ENCODE peak calls at places on chromosomes 1 and 21, in six cellular contexts. L is MCF 10A; W is stimulated activated naive CD4-positive, alpha-beta T cell treated with Interleukin-2 at 50 U/mL for 16 hours; K is heart left ventricle; A is AG10803; N is posterior vena cava. X is an unnamed sample.

GRCh38 chr1:46948629-46949282 is 7.5 kb upstream of the CYP4A11 start:
- DNase-seq in L (peak), W (no peak), K (no peak), A (no peak), N (no peak), X (no peak)

GRCh38 chr1:160101717-160102522 is 3.5 kb upstream of the IGSF8 start:
- DNase-seq in L (no peak), W (no peak), K (no peak), A (no peak), N (no peak), X (no peak)

GRCh38 chr1:116737855-116738318 is 16.3 kb upstream of the CD2 start:
- DNase-seq in L (no peak), W (peak), K (no peak), A (no peak), N (no peak), X (no peak)

GRCh38 chr1:156608981-156609380 is 7.7 kb upstream of the GPATCH4 start:
- DNase-seq in L (peak), W (peak), K (no peak), A (no peak), N (no peak), X (no peak)

GRCh38 chr1:50774759-50775351 is 185.2 kb downstream of the FAF1 start:
- DNase-seq in L (peak), W (no peak), K (no peak), A (peak), N (no peak), X (peak)

GRCh38 chr1:182698977-182699672 is 14.7 kb upstream of the RGS8 start:
- DNase-seq in L (peak), W (no peak), K (peak), A (peak), N (no peak), X (no peak)

GRCh38 chr1:165144757-165145397 is 211.6 kb downstream of the LMX1A start:
- DNase-seq in L (peak), W (no peak), K (peak), A (peak), N (no peak), X (no peak)

GRCh38 chr1:175433586-175434267 is 241.2 kb upstream of the KIAA0040 start:
- DNase-seq in L (no peak), W (no peak), K (no peak), A (no peak), N (no peak), X (no peak)

GRCh38 chr1:37556712-37557196 is at the start of gene DNALI1:
- DNase-seq in L (no peak), W (no peak), K (peak), A (peak), N (peak), X (no peak)

GRCh38 chr1:9573723-9574122 is 15.0 kb upstream of the TMEM201 start:
- DNase-seq in L (peak), W (no peak), K (no peak), A (peak), N (no peak), X (no peak)

GRCh38 chr1:39915499-39916129 is 13.9 kb upstream of the MYCL start:
- DNase-seq in L (no peak), W (no peak), K (no peak), A (no peak), N (no peak), X (no peak)

GRCh38 chr1:22365331-22366295 is 86.0 kb upstream of the ZBTB40 start:
- DNase-seq in L (no peak), W (no peak), K (no peak), A (no peak), N (peak), X (no peak)

GRCh38 chr1:186900539-186901237 is 71.9 kb downstream of the PLA2G4A start:
- DNase-seq in L (no peak), W (no peak), K (no peak), A (no peak), N (no peak), X (no peak)

GRCh38 chr1:96416690-96417444 is 304.7 kb upstream of the PTBP2 start:
- DNase-seq in L (peak), W (no peak), K (no peak), A (no peak), N (no peak), X (no peak)

GRCh38 chr1:2194319-2194897 is at the start of gene FAAP20:
- DNase-seq in L (peak), W (peak), K (peak), A (peak), N (no peak), X (no peak)

GRCh38 chr1:161905269-161905884 is 118.3 kb downstream of the OLFML2B start:
- DNase-seq in L (peak), W (peak), K (no peak), A (peak), N (no peak), X (no peak)

GRCh38 chr1:236154671-236155398 is 12.5 kb downstream of the GPR137B start:
- DNase-seq in L (no peak), W (no peak), K (no peak), A (no peak), N (no peak), X (no peak)

GRCh38 chr1:179953974-179954493 is 576 bp upstream of the CEP350 start:
- DNase-seq in L (peak), W (peak), K (no peak), A (peak), N (no peak), X (no peak)

GRCh38 chr1:162193201-162193600 is 123.7 kb downstream of the NOS1AP start:
- DNase-seq in L (no peak), W (no peak), K (no peak), A (no peak), N (no peak), X (no peak)

GRCh38 chr1:48236716-48237470 is 14.4 kb downstream of the SLC5A9 start:
- DNase-seq in L (peak), W (no peak), K (no peak), A (peak), N (no peak), X (peak)

GRCh38 chr21:28229811-28230210 is 762.9 kb downstream of the LTN1 start:
- DNase-seq in L (peak), W (no peak), K (no peak), A (peak), N (no peak), X (peak)

GRCh38 chr1:231629132-231629531 is 2.5 kb downstream of the DISC1 start:
- DNase-seq in L (no peak), W (no peak), K (peak), A (no peak), N (no peak), X (no peak)

GRCh38 chr1:12608311-12608957 is 9.6 kb downstream of the DHRS3 start:
- DNase-seq in L (no peak), W (no peak), K (no peak), A (no peak), N (no peak), X (no peak)

GRCh38 chr1:165383067-165383466 is 26.6 kb upstream of the LMX1A start:
- DNase-seq in L (peak), W (no peak), K (peak), A (peak), N (peak), X (no peak)

GRCh38 chr1:7298749-7299151 is 472.3 kb upstream of the VAMP3 start:
- DNase-seq in L (peak), W (no peak), K (no peak), A (peak), N (no peak), X (no peak)